ENCODE peak calls at places on chromosomes 16 and 17, in five cellular contexts. A, Y, P, J and D are unnamed samples.

GRCh38 chr16:67000384-67001158 is 12.2 kb downstream of the CES4A start:
- DNase-seq in P (peak; percentile 60), Y (peak; percentile 59), A (peak; percentile 57), J (no peak), D (no peak)

GRCh38 chr16:814974-815373 is 14.4 kb upstream of the GNG13 start:
- DNase-seq in A (no peak), P (no peak), Y (no peak), J (no peak), D (peak; percentile 26)

GRCh38 chr16:10750793-10751192 is 7.2 kb downstream of the NUBP1 start:
- DNase-seq in J (no peak), A (no peak), P (no peak), Y (no peak), D (no peak)

GRCh38 chr16:28561557-28562187 is 8.0 kb downstream of the SGF29 start:
- DNase-seq in J (no peak), P (no peak), Y (no peak), A (no peak), D (no peak)

GRCh38 chr16:6335072-6335471 is 997.6 kb upstream of the RBFOX1 start:
- DNase-seq in A (no peak), Y (no peak), P (no peak), J (no peak), D (no peak)

GRCh38 chr16:88657371-88657770 is 5.5 kb downstream of the MVD start:
- DNase-seq in P (no peak), Y (no peak), A (no peak), J (no peak), D (no peak)

GRCh38 chr16:65967376-65967775 is 399.1 kb upstream of the CDH5 start:
- DNase-seq in J (no peak), Y (no peak), P (no peak), A (no peak), D (no peak)

GRCh38 chr17:10836966-10837599 is 804 bp downstream of the PIRT start:
- DNase-seq in P (no peak), Y (peak; percentile 32), A (no peak), J (no peak), D (no peak)

GRCh38 chr17:27333410-27333980 is 39.6 kb downstream of the WSB1 start:
- DNase-seq in J (no peak), P (no peak), A (no peak), Y (no peak), D (no peak)

GRCh38 chr16:17532338-17532995 is 61.7 kb upstream of the XYLT1 start:
- DNase-seq in P (no peak), J (no peak), Y (no peak), A (no peak), D (no peak)

GRCh38 chr17:39596543-39597267 is 11.0 kb downstream of the NEUROD2 start:
- DNase-seq in J (no peak), Y (no peak), P (no peak), A (no peak), D (no peak)

GRCh38 chr16:25868041-25868600 is 176.4 kb downstream of the HS3ST4 start:
- DNase-seq in J (no peak), Y (no peak), P (no peak), A (no peak), D (no peak)

GRCh38 chr17:73369126-73369525 is 57.3 kb upstream of the CDC42EP4 start:
- DNase-seq in P (no peak), J (no peak), A (no peak), Y (no peak), D (no peak)

GRCh38 chr16:23691483-23692189 is 12.9 kb downstream of the PLK1 start:
- DNase-seq in J (no peak), Y (no peak), A (no peak), P (no peak), D (no peak)

GRCh38 chr17:64085650-64086005 is 44.3 kb downstream of the ERN1 start:
- DNase-seq in Y (no peak), P (no peak), J (no peak), A (no peak), D (no peak)

GRCh38 chr17:36942631-36943125 is 5.4 kb downstream of the LHX1 start:
- DNase-seq in P (no peak), J (no peak), A (no peak), Y (no peak), D (no peak)

GRCh38 chr17:81842725-81843504 is 8.1 kb upstream of the PPP1R27 start:
- DNase-seq in P (no peak), J (no peak), Y (no peak), A (peak; percentile 75), D (no peak)
- H3K27ac ChIP-seq in P (no peak overlapping the region), J (no peak overlapping the region), Y (peak overlapping the region; percentile 43), A (peak overlapping the region; percentile 98), D (no peak overlapping the region)

DNA sequence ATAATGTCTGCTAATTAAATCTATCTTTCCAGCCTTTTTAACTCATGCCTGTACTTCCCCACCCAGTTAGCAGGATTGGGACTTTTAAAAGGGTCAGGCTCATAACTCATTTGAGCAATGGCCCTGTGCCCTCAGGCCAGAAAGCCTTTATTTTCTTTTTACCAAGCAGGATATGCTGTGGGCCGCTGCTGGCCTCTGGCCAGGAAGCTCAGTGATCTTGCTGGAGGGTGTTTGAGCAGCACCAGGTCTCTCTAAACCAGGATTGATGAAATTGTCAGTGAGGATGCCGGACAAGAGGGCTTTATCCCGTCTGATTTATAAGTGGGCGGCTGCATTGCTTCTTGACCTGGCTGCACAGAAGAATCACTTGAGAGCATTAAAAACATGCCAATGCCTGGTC is 187.8 kb downstream of the RAB11FIP4 start:
- DNase-seq in A (no peak), Y (no peak), P (no peak), J (no peak), D (no peak)
- H3K27ac ChIP-seq in A (no peak overlapping the region), Y (no peak overlapping the region), P (no peak overlapping the region), J (no peak overlapping the region), D (peak overlapping the region; percentile 31)

GRCh38 chr17:40818733-40819527 is 3.5 kb downstream of the KRT10 start:
- DNase-seq in P (peak; percentile 52), J (peak; percentile 53), Y (peak; percentile 80), A (peak; percentile 80), D (peak; percentile 30)

GRCh38 chr17:40822132-40822812 is at the start of gene KRT10:
- DNase-seq in J (no peak), P (no peak), Y (no peak), A (no peak), D (no peak)

GRCh38 chr17:40819528-40820125 is 2.8 kb downstream of the KRT10 start:
- DNase-seq in J (no peak), A (no peak), Y (no peak), P (no peak), D (no peak)

GRCh38 chr17:40821536-40821935 is 878 bp downstream of the KRT10 start:
- DNase-seq in J (no peak), A (no peak), Y (no peak), P (no peak), D (no peak)

DNA sequence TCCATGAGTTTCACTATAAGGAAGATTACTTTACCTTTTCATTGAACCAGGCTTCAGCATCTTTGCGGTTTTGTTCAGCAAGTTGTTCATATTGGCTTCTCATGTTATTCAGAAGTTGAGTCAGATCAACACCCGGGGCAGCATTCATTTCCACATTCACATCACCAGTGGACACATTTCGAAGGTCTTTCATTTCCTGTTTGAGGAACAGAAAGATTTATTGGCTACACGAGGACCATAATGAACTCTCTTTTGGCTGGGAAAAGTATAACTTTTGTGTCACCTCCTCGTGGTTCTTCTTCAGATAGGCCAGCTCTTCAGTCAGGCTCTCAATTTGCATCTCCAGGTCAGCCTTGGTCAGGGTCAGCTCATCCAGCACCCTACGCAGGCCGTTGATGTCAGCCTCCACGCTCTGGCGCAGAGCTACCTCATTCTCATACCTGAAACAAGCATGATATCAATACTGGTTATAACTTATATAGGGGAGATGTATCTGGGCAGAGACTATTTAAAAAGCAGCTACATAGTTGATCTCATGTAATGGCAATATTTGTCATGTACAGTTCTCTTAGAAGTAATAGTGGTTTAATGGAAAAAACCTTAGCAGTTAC is 2.1 kb downstream of the KRT10 start:
- DNase-seq in P (no peak), J (no peak), A (no peak), Y (no peak), D (no peak)
- H3K27ac ChIP-seq in P (no peak overlapping the region), J (peak overlapping the region; percentile 93), A (peak overlapping the region; percentile 90), Y (no peak overlapping the region), D (no peak overlapping the region)

GRCh38 chr17:49384962-49385361 is 22.9 kb upstream of the ZNF652 start:
- DNase-seq in P (no peak), A (no peak), Y (no peak), J (no peak), D (no peak)

GRCh38 chr17:49382556-49382955 is 20.5 kb upstream of the ZNF652 start:
- DNase-seq in P (no peak), A (no peak), J (no peak), Y (no peak), D (no peak)

GRCh38 chr17:49381033-49381432 is 19.0 kb upstream of the ZNF652 start:
- DNase-seq in J (no peak), Y (no peak), A (no peak), P (no peak), D (no peak)

GRCh38 chr17:49381793-49382192 is 19.7 kb upstream of the ZNF652 start:
- DNase-seq in P (no peak), A (no peak), J (no peak), Y (no peak), D (no peak)

DNA sequence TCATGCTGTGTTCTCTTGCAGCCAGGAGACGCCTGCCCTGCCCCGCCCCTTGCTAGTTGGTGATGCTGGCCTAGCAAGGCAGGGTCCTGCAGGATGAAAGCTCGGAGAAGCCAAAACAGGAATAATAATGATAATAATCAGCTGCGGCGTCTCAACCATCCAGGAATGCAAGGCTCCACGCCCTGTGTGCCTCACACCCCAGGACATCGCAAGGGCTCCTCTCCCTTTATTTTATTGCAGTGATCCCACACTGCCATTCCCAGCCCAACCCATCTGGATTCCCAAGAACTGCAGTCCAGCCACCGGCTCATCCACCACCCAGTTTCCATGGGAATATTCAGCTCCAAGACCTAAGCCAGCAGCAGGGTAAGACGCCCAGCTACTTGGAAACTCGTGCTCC is 21.0 kb upstream of the ZNF652 start:
- DNase-seq in P (no peak), J (no peak), Y (no peak), A (no peak), D (no peak)
- H3K27ac ChIP-seq in P (no peak overlapping the region), J (no peak overlapping the region), Y (no peak overlapping the region), A (no peak overlapping the region), D (no peak overlapping the region)

GRCh38 chr16:53249331-53249730 is 184.9 kb upstream of the RBL2 start:
- DNase-seq in P (no peak), J (no peak), Y (no peak), A (no peak), D (no peak)
- H3K27ac ChIP-seq in P (no peak overlapping the region), J (no peak overlapping the region), Y (no peak overlapping the region), A (no peak overlapping the region), D (no peak overlapping the region)

DNA sequence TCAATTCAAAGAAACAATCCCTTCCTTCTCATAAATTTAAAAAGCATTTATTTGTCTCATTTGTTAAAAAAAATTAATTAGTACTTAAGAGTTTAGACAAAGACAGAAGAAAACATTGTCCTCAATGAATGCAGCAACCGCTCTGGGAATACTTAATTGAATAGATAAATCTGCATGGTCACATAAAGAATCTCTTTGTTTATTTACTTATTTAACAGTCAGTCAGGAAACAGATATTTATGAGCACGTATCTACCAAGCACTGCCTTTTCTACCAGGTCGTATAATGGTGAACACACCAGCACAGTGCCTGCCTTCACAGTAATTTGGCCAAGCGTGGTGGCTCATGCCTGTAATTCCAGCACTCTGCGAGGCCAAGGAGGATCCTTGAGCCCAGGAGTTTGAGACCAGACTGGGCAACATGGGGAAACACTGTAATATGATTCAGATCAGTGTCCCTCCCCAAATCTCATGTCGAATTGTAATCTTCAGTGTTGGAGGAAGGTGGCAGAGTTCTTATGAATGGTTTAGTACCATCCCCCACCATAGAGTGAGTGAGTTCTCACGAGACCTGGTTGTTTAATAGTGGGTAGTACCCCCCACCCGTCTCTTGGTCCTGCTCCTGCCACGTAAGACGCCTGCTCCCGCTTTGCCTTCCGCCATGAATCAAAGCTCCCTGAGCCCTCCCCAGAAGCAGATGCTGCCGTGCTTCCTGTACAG is 8.1 kb downstream of the WIPI1 start:
- DNase-seq in P (no peak), J (no peak), Y (no peak), A (no peak), D (no peak)
- H3K27ac ChIP-seq in P (no peak overlapping the region), J (no peak overlapping the region), Y (no peak overlapping the region), A (peak overlapping the region; percentile 36), D (no peak overlapping the region)